ENCODE peak calls at places on chromosome 6, in eight cellular contexts. A is BE2C, R is IMR-90, X is mucosa of descending colon, Q is left ventricle myocardium inferior, E is A549, L is sigmoid colon, N is cardiac muscle cell. G is an unnamed sample.

GRCh38 chr6:104580452-104580851 is 279.3 kb downstream of the HACE1 start:
- DNase-seq in E (no peak), R (no peak), A (no peak), L (no peak), X (no peak), N (peak; percentile 38), Q (no peak), G (no peak)

GRCh38 chr6:119526609-119527605 is 177.3 kb upstream of the MAN1A1 start:
- DNase-seq in E (no peak), X (no peak), R (no peak), L (no peak), N (no peak), A (no peak), Q (no peak), G (no peak)

GRCh38 chr6:134883314-134883713 is 66.6 kb downstream of the ALDH8A1 start:
- DNase-seq in N (no peak), X (no peak), E (no peak), R (no peak), L (no peak), A (no peak), Q (no peak), G (no peak)

GRCh38 chr6:111804627-111805235 is 68.5 kb downstream of the FYN start:
- DNase-seq in N (peak; percentile 88), Q (no peak), X (no peak), R (peak; percentile 74), L (no peak), E (no peak), A (no peak), G (no peak)

GRCh38 chr6:158611039-158611438 is 33.5 kb downstream of the DYNLT1 start:
- DNase-seq in A (no peak), Q (no peak), N (no peak), R (no peak), E (no peak), X (no peak), L (no peak), G (no peak)

GRCh38 chr6:117536317-117536716 is 53.8 kb downstream of the DCBLD1 start:
- DNase-seq in X (no peak), R (peak; percentile 66), L (no peak), N (peak; percentile 58), E (no peak), A (no peak), Q (no peak), G (no peak)

GRCh38 chr6:85347787-85348186 is 102.1 kb upstream of the NT5E start:
- DNase-seq in A (no peak), Q (no peak), E (no peak), N (no peak), R (no peak), X (no peak), L (no peak), G (no peak)

GRCh38 chr6:80489911-80490635 is 383.6 kb downstream of the BCKDHB start:
- DNase-seq in E (no peak), X (no peak), N (no peak), A (no peak), L (no peak), Q (no peak), R (no peak), G (peak; percentile 38)

GRCh38 chr6:17968081-17968518 is 19.3 kb downstream of the KIF13A start:
- DNase-seq in R (peak; percentile 45), E (no peak), N (no peak), X (no peak), L (no peak), A (no peak), Q (no peak), G (no peak)

GRCh38 chr6:33896391-33897192 is 92.8 kb upstream of the MLN start:
- DNase-seq in A (no peak), L (no peak), Q (no peak), X (no peak), R (peak; percentile 12), E (no peak), N (peak; percentile 8), G (no peak)

GRCh38 chr6:78829407-78829806 is 37.9 kb upstream of the IRAK1BP1 start:
- DNase-seq in X (no peak), Q (no peak), A (no peak), N (no peak), R (no peak), L (no peak), E (no peak), G (no peak)

GRCh38 chr6:77463308-77463880 is at the start of gene HTR1B:
- DNase-seq in A (no peak), L (peak; percentile 59), N (peak; percentile 37), E (no peak), X (peak; percentile 41), Q (no peak), R (peak; percentile 14), G (no peak)

GRCh38 chr6:77468939-77469338 is 5.6 kb upstream of the HTR1B start:
- DNase-seq in X (no peak), Q (no peak), E (no peak), N (no peak), L (no peak), R (no peak), A (no peak), G (no peak)

GRCh38 chr6:77467038-77467437 is 3.7 kb upstream of the HTR1B start:
- DNase-seq in L (no peak), R (peak; percentile 13), E (no peak), Q (no peak), X (no peak), N (peak; percentile 55), A (no peak), G (no peak)

GRCh38 chr6:77463881-77464867 is 883 bp upstream of the HTR1B start:
- DNase-seq in N (no peak), R (no peak), X (peak; percentile 22), Q (no peak), E (no peak), A (no peak), L (peak; percentile 50), G (no peak)

GRCh38 chr6:77466055-77467028 is 3.1 kb upstream of the HTR1B start:
- DNase-seq in E (peak; percentile 15), N (peak; percentile 82), X (peak; percentile 45), Q (peak; percentile 17), L (no peak), A (peak; percentile 59), R (peak; percentile 74), G (no peak)
- H3K4me3 ChIP-seq in E (peak overlapping the region; percentile 40), N (peak overlapping the region; percentile 53), X (no peak overlapping the region), Q (peak overlapping the region; percentile 67), L (peak overlapping the region; percentile 31), A (peak overlapping the region; percentile 52), R (peak overlapping the region; percentile 46), G (no peak overlapping the region)

GRCh38 chr6:23280445-23280844 is 711.1 kb downstream of the HDGFL1 start:
- DNase-seq in Q (no peak), E (no peak), A (no peak), N (peak; percentile 60), L (no peak), R (no peak), X (no peak), G (no peak)
- H3K9me3 ChIP-seq in Q (no peaks in the 10 kb centered on the region), E (no peaks in the 10 kb centered on the region), A (no peaks in the 10 kb centered on the region), N (no peaks in the 10 kb centered on the region), L (no peaks in the 10 kb centered on the region), R (no peaks in the 10 kb centered on the region), X (no peaks in the 10 kb centered on the region), G (no peaks in the 10 kb centered on the region)

DNA sequence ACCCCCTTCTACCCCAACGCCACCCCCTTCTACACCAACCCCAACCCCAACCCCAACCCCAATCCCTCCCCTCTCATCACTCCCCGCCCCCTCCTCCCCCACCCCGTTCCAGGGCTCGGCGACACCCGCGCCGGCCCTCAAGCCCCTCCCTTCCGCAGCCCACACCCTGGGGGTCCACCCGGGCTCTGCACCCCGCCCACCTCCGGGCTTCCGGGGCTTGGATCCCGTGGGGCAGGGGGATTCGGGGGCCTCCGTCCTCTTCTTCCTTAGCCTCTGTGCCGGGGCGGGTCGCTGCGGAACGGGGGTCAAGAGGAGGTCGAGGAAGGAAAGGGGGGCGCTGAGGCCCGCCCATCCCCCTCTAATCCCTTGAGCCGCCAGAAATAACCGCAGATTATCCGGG is 716 bp downstream of the TULP1 start:
- DNase-seq in E (no peak), Q (no peak), N (no peak), X (no peak), R (no peak), L (no peak), A (no peak), G (no peak)
- H3K4me3 ChIP-seq in E (no peak overlapping the region), Q (peak overlapping the region; percentile 48), N (no peak overlapping the region), X (no peak overlapping the region), R (no peak overlapping the region), L (no peak overlapping the region), A (no peak overlapping the region), G (no peak overlapping the region)

DNA sequence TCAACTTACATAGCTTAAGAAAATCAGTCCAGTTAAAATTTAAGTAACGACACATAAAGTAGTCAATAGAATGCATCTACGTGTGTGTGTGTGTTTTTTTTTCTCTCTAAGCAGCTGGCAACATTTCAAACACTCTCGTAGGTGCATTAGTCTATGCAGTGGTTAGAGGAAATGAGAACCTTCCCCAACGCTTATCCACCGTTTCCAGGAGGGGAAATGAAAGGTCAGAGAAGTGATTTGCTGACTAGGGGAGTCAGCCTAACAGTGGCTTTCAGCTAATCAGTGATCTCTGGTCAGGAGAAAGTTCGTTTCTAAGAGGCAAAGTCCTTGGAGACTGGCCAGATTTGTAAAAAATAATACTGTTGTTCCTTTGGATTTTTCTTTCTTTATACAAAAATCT is 806.6 kb downstream of the C6orf118 start:
- DNase-seq in R (no peak), Q (no peak), L (no peak), N (no peak), E (no peak), A (no peak), X (no peak), G (no peak)
- H3K9me3 ChIP-seq in R (peaks cover 8% of the 10 kb centered on the region), Q (peaks cover 8% of the 10 kb centered on the region), L (no peaks in the 10 kb centered on the region), N (no peaks in the 10 kb centered on the region), E (no peaks in the 10 kb centered on the region), A (no peaks in the 10 kb centered on the region), X (peaks cover 24% of the 10 kb centered on the region), G (no peaks in the 10 kb centered on the region)

GRCh38 chr6:11193434-11193833 is 39.0 kb downstream of the NEDD9 start:
- DNase-seq in E (no peak), L (no peak), Q (no peak), X (no peak), N (no peak), A (no peak), R (no peak), G (no peak)

GRCh38 chr6:11188161-11188915 is 44.1 kb downstream of the NEDD9 start:
- DNase-seq in N (no peak), R (peak; percentile 43), X (no peak), Q (no peak), E (peak; percentile 74), A (no peak), L (no peak), G (no peak)

GRCh38 chr6:11192167-11192566 is 40.3 kb downstream of the NEDD9 start:
- DNase-seq in N (no peak), X (no peak), Q (no peak), E (no peak), L (no peak), R (no peak), A (no peak), G (no peak)

GRCh38 chr6:11189865-11190624 is 42.4 kb downstream of the NEDD9 start:
- DNase-seq in L (no peak), E (no peak), A (no peak), Q (no peak), N (no peak), X (no peak), R (no peak), G (no peak)

DNA sequence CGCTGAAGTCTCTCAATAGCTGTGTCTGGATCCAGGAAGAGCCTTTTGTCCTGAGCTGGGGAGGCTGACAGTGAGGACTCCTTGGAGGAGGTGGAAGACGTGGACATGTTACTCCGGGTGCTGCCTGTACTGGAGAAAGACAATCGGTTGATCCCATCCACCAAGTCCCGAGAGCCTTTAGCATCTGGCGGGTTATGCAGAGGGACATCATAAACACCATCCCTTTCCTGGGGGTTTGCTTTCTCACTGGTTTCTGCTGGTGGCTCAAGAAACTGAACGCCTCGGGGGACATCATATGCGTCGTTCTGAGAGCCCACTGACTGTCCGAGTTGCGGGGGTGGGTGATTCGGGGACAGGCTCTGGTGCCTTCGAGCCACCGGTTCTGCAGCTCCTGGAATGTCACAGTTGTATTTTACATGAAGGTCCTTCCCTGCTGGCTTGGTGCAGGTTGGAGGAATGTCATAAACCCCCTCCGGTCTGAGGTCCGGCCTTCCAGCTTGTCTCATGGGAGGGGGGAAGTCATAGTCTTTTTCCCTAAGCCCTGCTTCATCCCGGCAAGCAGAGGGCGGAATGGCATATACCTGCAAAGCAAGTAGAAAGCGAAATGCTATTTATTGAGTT is 41.7 kb downstream of the NEDD9 start:
- DNase-seq in E (no peak), A (no peak), R (no peak), X (no peak), L (no peak), Q (no peak), N (no peak), G (no peak)
- H3K4me3 ChIP-seq in E (no peak overlapping the region), A (no peak overlapping the region), R (no peak overlapping the region), X (no peak overlapping the region), L (no peak overlapping the region), Q (no peak overlapping the region), N (no peak overlapping the region), G (no peak overlapping the region)

G was measured in SJCRH30.